ENCODE peak calls at places on chromosomes 7 and 10, in six cellular contexts. E is K562, J is thyroid gland, Q is transverse colon, S is brain microvascular endothelial cell, Y is pancreas. Z is an unnamed sample.

GRCh38 chr7:154953006-154953684 is 49.8 kb downstream of the PAXIP1 start:
- DNase-seq in E (peak; percentile 65), J (peak; percentile 41), Q (peak; percentile 70), S (peak; percentile 12), Y (peak; percentile 56), Z (no peak)

GRCh38 chr10:8103543-8103942 is 49.1 kb downstream of the GATA3 start:
- DNase-seq in E (no peak), J (peak; percentile 36), Q (no peak), S (no peak), Y (no peak), Z (no peak)

GRCh38 chr7:94380264-94380663 is 14.4 kb upstream of the COL1A2 start:
- DNase-seq in E (no peak), J (no peak), Q (no peak), S (no peak), Y (no peak), Z (no peak)

GRCh38 chr10:96334888-96335526 is 23.8 kb downstream of the OPALIN start:
- DNase-seq in E (peak; percentile 37), J (peak; percentile 41), Q (no peak), S (peak; percentile 24), Y (peak; percentile 35), Z (peak; percentile 10)

GRCh38 chr10:73368238-73368637 is 9.6 kb upstream of the CFAP70 start:
- DNase-seq in E (no peak), J (no peak), Q (no peak), S (no peak), Y (no peak), Z (no peak)

GRCh38 chr10:82267960-82268359 is 393.0 kb downstream of the NRG3 start:
- DNase-seq in E (no peak), J (no peak), Q (no peak), S (no peak), Y (no peak), Z (no peak)

GRCh38 chr7:64879800-64880199 is 23.3 kb upstream of the ZNF273 start:
- DNase-seq in E (no peak), J (no peak), Q (no peak), S (no peak), Y (no peak), Z (no peak)

GRCh38 chr7:138630059-138630610 is 71.0 kb downstream of the SVOPL start:
- DNase-seq in E (no peak), J (no peak), Q (no peak), S (no peak), Y (no peak), Z (no peak)

GRCh38 chr10:124292911-124293640 is 125.6 kb downstream of the OAT start:
- DNase-seq in E (no peak), J (no peak), Q (no peak), S (peak; percentile 44), Y (no peak), Z (no peak)

GRCh38 chr7:123787227-123788007 is 38.6 kb upstream of the WASL start:
- DNase-seq in E (no peak), J (no peak), Q (no peak), S (no peak), Y (no peak), Z (no peak)

GRCh38 chr7:85019778-85020177 is 167.1 kb downstream of the SEMA3D start:
- DNase-seq in E (no peak), J (no peak), Q (no peak), S (no peak), Y (no peak), Z (no peak)

GRCh38 chr7:77393261-77393660 is 22.9 kb downstream of the GSAP start:
- DNase-seq in E (no peak), J (no peak), Q (no peak), S (no peak), Y (no peak), Z (no peak)

GRCh38 chr7:153190452-153190851 is 430.9 kb downstream of the ACTR3B start:
- DNase-seq in E (peak; percentile 83), J (peak; percentile 3), Q (no peak), S (no peak), Y (peak; percentile 12), Z (no peak)

GRCh38 chr7:3897430-3898385 is 596.7 kb downstream of the SDK1 start:
- DNase-seq in E (peak; percentile 27), J (peak; percentile 20), Q (peak; percentile 34), S (peak; percentile 54), Y (peak; percentile 45), Z (peak; percentile 11)

GRCh38 chr10:43409385-43410109 is 561 bp upstream of the HNRNPF start:
- DNase-seq in E (no peak), J (no peak), Q (peak; percentile 69), S (peak; percentile 22), Y (no peak), Z (no peak)

GRCh38 chr7:33998487-33998886 is 93.1 kb downstream of the BMPER start:
- DNase-seq in E (no peak), J (no peak), Q (no peak), S (peak; percentile 49), Y (no peak), Z (no peak)

GRCh38 chr10:65419629-65420028 is 1506.2 kb upstream of the LRRTM3 start:
- DNase-seq in E (no peak), J (no peak), Q (no peak), S (peak; percentile 4), Y (no peak), Z (no peak)

GRCh38 chr7:40827217-40828085 is 692.6 kb downstream of the SUGCT start:
- DNase-seq in E (no peak), J (peak; percentile 75), Q (no peak), S (peak; percentile 18), Y (no peak), Z (no peak)

GRCh38 chr7:158487546-158488224 is 99.9 kb downstream of the PTPRN2 start:
- DNase-seq in E (no peak), J (no peak), Q (no peak), S (no peak), Y (no peak), Z (no peak)

GRCh38 chr7:45657136-45657889 is 83.1 kb downstream of the ADCY1 start:
- DNase-seq in E (no peak), J (no peak), Q (no peak), S (no peak), Y (no peak), Z (no peak)

GRCh38 chr7:122595885-122596284 is 103.0 kb downstream of the RNF133 start:
- DNase-seq in E (no peak), J (no peak), Q (no peak), S (no peak), Y (peak; percentile 22), Z (no peak)

GRCh38 chr10:95373660-95374059 is 82.9 kb upstream of the PDLIM1 start:
- DNase-seq in E (no peak), J (no peak), Q (no peak), S (no peak), Y (no peak), Z (no peak)

GRCh38 chr7:155129789-155130188 is 59.7 kb downstream of the HTR5A start:
- DNase-seq in E (no peak), J (no peak), Q (no peak), S (no peak), Y (no peak), Z (no peak)

GRCh38 chr10:78779339-78779955 is 289.3 kb upstream of the ZMIZ1 start:
- DNase-seq in E (no peak), J (no peak), Q (no peak), S (no peak), Y (no peak), Z (no peak)

GRCh38 chr7:30817060-30817770 is 46.0 kb downstream of the MINDY4 start:
- DNase-seq in E (no peak), J (no peak), Q (no peak), S (no peak), Y (no peak), Z (no peak)

GRCh38 chr10:93973748-93974445 is 19.8 kb upstream of the PLCE1 start:
- DNase-seq in E (no peak), J (no peak), Q (no peak), S (no peak), Y (no peak), Z (no peak)

GRCh38 chr10:29409241-29410051 is 120.6 kb downstream of the LYZL1 start:
- DNase-seq in E (peak; percentile 82), J (peak; percentile 83), Q (peak; percentile 80), S (peak; percentile 57), Y (peak; percentile 77), Z (peak; percentile 8)

GRCh38 chr7:91089382-91089963 is 174.8 kb upstream of the FZD1 start:
- DNase-seq in E (peak; percentile 38), J (peak; percentile 4), Q (no peak), S (no peak), Y (peak; percentile 9), Z (no peak)

GRCh38 chr7:116541951-116542350 is 17.1 kb downstream of the CAV1 start:
- DNase-seq in E (no peak), J (no peak), Q (no peak), S (no peak), Y (no peak), Z (no peak)

GRCh38 chr7:5497158-5498103 is 73.8 kb upstream of the TNRC18 start:
- DNase-seq in E (peak; percentile 73), J (no peak), Q (no peak), S (no peak), Y (no peak), Z (no peak)

DNA sequence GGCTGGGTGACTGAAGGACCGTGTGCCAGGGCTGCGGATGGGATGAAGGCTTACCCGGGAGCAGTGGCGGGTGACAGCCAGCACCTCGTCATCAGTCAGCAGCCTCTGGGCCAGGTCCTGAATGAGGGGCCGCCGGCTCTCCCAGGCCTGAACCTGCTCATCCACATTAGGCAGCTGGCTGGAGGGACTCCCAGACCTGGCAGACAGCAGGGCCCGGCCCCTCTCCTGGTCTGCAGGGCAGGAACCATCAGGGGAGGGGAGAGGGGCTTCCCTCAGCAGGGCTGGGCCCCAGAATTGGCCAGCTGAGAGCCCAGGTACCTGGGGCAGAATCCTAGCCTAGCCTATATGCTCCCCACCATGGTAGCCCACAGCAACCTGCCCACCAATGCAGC is 15.4 kb downstream of the PDZD7 start:
- DNase-seq in E (no peak), J (no peak), Q (no peak), S (no peak), Y (no peak), Z (no peak)
- H3K27ac ChIP-seq in E (no peak overlapping the region), J (no peak overlapping the region), Q (no peak overlapping the region), S (peak overlapping the region; percentile 15), Y (no peak overlapping the region), Z (peak overlapping the region; percentile 52)

GRCh38 chr10:24596531-24596930 is 127.2 kb downstream of the ARHGAP21 start:
- DNase-seq in E (no peak), J (no peak), Q (no peak), S (no peak), Y (no peak), Z (no peak)

GRCh38 chr10:24603333-24603732 is 120.4 kb downstream of the ARHGAP21 start:
- DNase-seq in E (no peak), J (no peak), Q (no peak), S (peak; percentile 48), Y (no peak), Z (no peak)

GRCh38 chr10:24597961-24598360 is 125.7 kb downstream of the ARHGAP21 start:
- DNase-seq in E (no peak), J (no peak), Q (no peak), S (no peak), Y (no peak), Z (no peak)

GRCh38 chr10:24597426-24597825 is 126.3 kb downstream of the ARHGAP21 start:
- DNase-seq in E (no peak), J (no peak), Q (no peak), S (no peak), Y (no peak), Z (no peak)
- TF ChIP-seq CTCF in E (no peak), J (no peak), Q (no peak), S (no peak), Y (no peak), Z (no peak)

GRCh38 chr10:4352566-4352961 is 473.4 kb upstream of the AKR1E2 start:
- DNase-seq in E (no peak), J (peak; percentile 79), Q (no peak), S (no peak), Y (peak; percentile 11), Z (no peak)
- H3K27ac ChIP-seq in E (no peak overlapping the region), J (peak overlapping the region; percentile 37), Q (peak overlapping the region; percentile 57), S (no peak overlapping the region), Y (no peak overlapping the region), Z (no peak overlapping the region)

GRCh38 chr10:31318854-31319601 is at the start of gene ZEB1:
- DNase-seq in E (peak; percentile 94), J (peak; percentile 96), Q (peak; percentile 90), S (peak; percentile 84), Y (peak; percentile 90), Z (peak; percentile 79)
- TF ChIP-seq CTCF in E (peak; percentile 35), J (peak; percentile 80), Q (peak; percentile 52), S (peak; percentile 52), Y (peak; percentile 56), Z (peak; percentile 46)

Z was measured in AG04450.